ENCODE peak calls at places on chromosomes 4 and X, in five cellular contexts. V is Karpas-422, A is fibroblast of lung, L is ovary, Y is PC-3. P is an unnamed sample. For H3K4me1, the result is how much of the 10 kb centered on the place peaks cover.

GRCh38 chr4:185304944-185305690 is 90.6 kb downstream of the LRP2BP start:
- DNase-seq in A (peak), Y (peak), V (peak), L (no peak), P (no peak)

GRCh38 chrX:12401252-12401651 is 263.0 kb downstream of the FRMPD4 start:
- DNase-seq in Y (no peak), V (no peak), L (no peak), A (no peak), P (no peak)

GRCh38 chr4:94892051-94892450 is 134.3 kb downstream of the BMPR1B start:
- DNase-seq in Y (peak), A (no peak), L (no peak), V (no peak), P (no peak)

GRCh38 chr4:65661469-65661868 is 8.8 kb downstream of the EPHA5 start:
- DNase-seq in V (no peak), A (no peak), Y (peak), L (no peak), P (peak)

GRCh38 chrX:41382699-41383645 is 49.0 kb downstream of the DDX3X start:
- DNase-seq in A (peak), Y (peak), L (no peak), V (no peak), P (no peak)

GRCh38 chr4:39036172-39036571 is 4.0 kb upstream of the TMEM156 start:
- DNase-seq in A (peak), V (no peak), L (no peak), Y (peak), P (no peak)

GRCh38 chr4:16608123-16608522 is 290.3 kb downstream of the LDB2 start:
- DNase-seq in A (no peak), V (no peak), Y (no peak), L (no peak), P (no peak)

GRCh38 chr4:53313510-53313909 is 52.4 kb downstream of the SCFD2 start:
- DNase-seq in V (no peak), L (no peak), A (peak), Y (peak), P (no peak)

GRCh38 chr4:140372607-140373327 is 679 bp upstream of the SCOC start:
- DNase-seq in L (no peak), V (peak), A (no peak), Y (peak), P (peak)

GRCh38 chrX:144566592-144566991 is 680.7 kb upstream of the SPANXN1 start:
- DNase-seq in A (no peak), Y (no peak), V (no peak), L (no peak), P (no peak)

GRCh38 chrX:53321216-53321942 is 40.0 kb upstream of the IQSEC2 start:
- DNase-seq in L (no peak), Y (no peak), A (no peak), V (no peak), P (no peak)

GRCh38 chr4:6268650-6269399 is 825 bp upstream of the WFS1 start:
- DNase-seq in L (peak), V (peak), Y (no peak), A (no peak), P (no peak)

GRCh38 chrX:37580080-37580479 is 8.6 kb downstream of the LANCL3 start:
- DNase-seq in Y (no peak), A (no peak), V (no peak), L (no peak), P (no peak)

GRCh38 chr4:5051210-5051691 is at the start of gene STK32B:
- DNase-seq in V (no peak), L (peak), A (peak), Y (peak), P (peak)

GRCh38 chr4:125428832-125429231 is 114.1 kb downstream of the FAT4 start:
- DNase-seq in V (no peak), L (no peak), A (no peak), Y (no peak), P (no peak)

GRCh38 chr4:118888666-118889312 is at the start of gene SYNPO2:
- DNase-seq in V (peak), Y (peak), A (peak), L (peak), P (peak)

GRCh38 chr4:8269535-8270417 is at the start of gene HTRA3:
- DNase-seq in V (no peak), Y (peak), A (peak), L (peak), P (no peak)

GRCh38 chrX:2370436-2370835 is 130.3 kb downstream of the DHRSX start:
- DNase-seq in V (no peak), A (no peak), Y (no peak), L (no peak), P (no peak)

GRCh38 chr4:26176621-26177121 is 144.1 kb upstream of the RBPJ start:
- DNase-seq in A (peak), V (peak), Y (no peak), L (no peak), P (no peak)

GRCh38 chrX:107768051-107768450 is 7.5 kb downstream of the TSC22D3 start:
- DNase-seq in V (no peak), L (no peak), A (no peak), Y (no peak), P (no peak)

GRCh38 chr4:55635282-55635681 is 816 bp downstream of the NMU start:
- DNase-seq in V (no peak), Y (peak), L (no peak), A (no peak), P (no peak)

GRCh38 chr4:30837131-30837539 is 117.0 kb downstream of the PCDH7 start:
- DNase-seq in Y (no peak), A (no peak), L (no peak), V (no peak), P (no peak)

GRCh38 chr4:54061067-54061466 is 3.3 kb downstream of the CHIC2 start:
- DNase-seq in V (peak), Y (no peak), A (no peak), L (no peak), P (no peak)

GRCh38 chrX:97199501-97199900 is 315.8 kb downstream of the RPA4 start:
- DNase-seq in A (peak), V (no peak), Y (no peak), L (no peak), P (no peak)

GRCh38 chrX:8987672-8988250 is 46.2 kb downstream of the FAM9B start:
- DNase-seq in V (no peak), Y (no peak), L (no peak), A (no peak), P (no peak)

GRCh38 chr4:122765702-122766352 is 33.3 kb downstream of the BBS12 start:
- DNase-seq in Y (peak), A (peak), V (no peak), L (no peak), P (no peak)

GRCh38 chrX:20224814-20225487 is 41.8 kb downstream of the RPS6KA3 start:
- DNase-seq in Y (peak), V (no peak), A (peak), L (no peak), P (no peak)

GRCh38 chr4:128323401-128323800 is 35.8 kb upstream of the PGRMC2 start:
- DNase-seq in A (no peak), Y (peak), L (no peak), V (no peak), P (no peak)

GRCh38 chr4:20839957-20840356 is 139.7 kb downstream of the PACRGL start:
- DNase-seq in Y (peak), A (peak), V (no peak), L (no peak), P (no peak)

GRCh38 chr4:20840648-20841190 is 140.5 kb downstream of the PACRGL start:
- DNase-seq in V (no peak), A (no peak), Y (no peak), L (no peak), P (no peak)

GRCh38 chr4:20844311-20844710 is 144.1 kb downstream of the PACRGL start:
- DNase-seq in A (no peak), L (no peak), V (no peak), Y (no peak), P (no peak)

GRCh38 chr4:20832821-20833220 is 132.6 kb downstream of the PACRGL start:
- DNase-seq in L (no peak), Y (no peak), V (no peak), A (no peak), P (no peak)

DNA sequence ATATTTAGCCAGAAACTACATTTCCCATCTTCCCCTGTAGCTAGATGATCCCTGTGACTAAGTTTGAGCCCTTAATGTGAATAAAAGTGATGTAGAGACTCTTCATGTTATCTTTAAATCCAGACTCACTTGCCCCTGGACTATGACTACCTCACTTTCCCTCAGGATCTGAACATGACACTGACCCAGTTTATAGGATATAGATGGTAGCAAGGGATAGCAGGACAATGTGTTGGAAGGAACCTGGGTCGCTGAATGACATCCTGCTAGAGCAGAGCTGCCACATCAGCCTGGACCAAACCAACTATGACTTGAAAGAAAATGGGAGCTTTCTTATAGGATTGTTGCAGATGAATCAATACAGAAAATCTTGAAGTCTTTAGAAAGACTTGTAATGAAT is 138.2 kb downstream of the PACRGL start:
- DNase-seq in V (no peak), A (no peak), L (no peak), Y (no peak), P (no peak)
- H3K4me1 ChIP-seq in V (under half), A (under half), L (under half), Y (under half), P (under half)

GRCh38 chr4:168784786-168785461 is 225.1 kb downstream of the CBR4 start:
- DNase-seq in L (no peak), A (no peak), Y (peak), V (no peak), P (peak)
- H3K27ac ChIP-seq in L (no peak), A (no peak), Y (no peak), V (no peak), P (no peak)

DNA sequence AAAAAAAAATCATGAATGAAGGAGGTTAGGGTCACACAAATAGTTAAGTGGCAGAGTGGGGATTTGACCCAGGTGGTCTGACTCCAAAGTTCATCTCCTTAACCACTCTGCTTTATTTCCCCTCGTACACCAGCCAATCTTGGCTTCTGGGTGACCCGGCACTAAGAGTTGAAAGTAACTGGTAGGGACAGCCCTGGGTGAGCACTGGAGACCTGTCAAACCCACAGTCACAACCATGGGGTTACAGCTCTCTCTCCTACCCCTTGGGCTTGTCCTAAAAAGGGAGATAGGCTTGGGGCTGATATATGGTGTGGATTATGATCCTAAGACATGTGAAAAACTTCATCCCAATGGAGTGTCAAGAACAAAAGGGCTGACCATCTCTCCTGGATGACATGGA is 12.5 kb downstream of the IGFBP7 start:
- DNase-seq in L (no peak), V (no peak), A (no peak), Y (no peak), P (no peak)
- H3K4me1 ChIP-seq in L (under half), V (under half), A (under half), Y (under half), P (under half)

GRCh38 chr4:100424376-100424775 is 93.4 kb downstream of the EMCN start:
- DNase-seq in L (no peak), V (no peak), Y (no peak), A (no peak), P (no peak)

GRCh38 chr4:100422911-100423310 is 94.9 kb downstream of the EMCN start:
- DNase-seq in L (no peak), A (no peak), Y (no peak), V (no peak), P (no peak)

GRCh38 chr4:100421356-100421978 is 96.4 kb downstream of the EMCN start:
- DNase-seq in A (peak), L (no peak), Y (peak), V (peak), P (no peak)

GRCh38 chr4:100417565-100417964 is 100.3 kb downstream of the EMCN start:
- DNase-seq in A (peak), L (no peak), V (no peak), Y (no peak), P (no peak)

GRCh38 chr4:100420571-100420970 is 97.3 kb downstream of the EMCN start:
- DNase-seq in L (no peak), Y (peak), V (no peak), A (no peak), P (no peak)
- H3K27ac ChIP-seq in L (peak), Y (no peak), V (no peak), A (no peak), P (no peak)

DNA sequence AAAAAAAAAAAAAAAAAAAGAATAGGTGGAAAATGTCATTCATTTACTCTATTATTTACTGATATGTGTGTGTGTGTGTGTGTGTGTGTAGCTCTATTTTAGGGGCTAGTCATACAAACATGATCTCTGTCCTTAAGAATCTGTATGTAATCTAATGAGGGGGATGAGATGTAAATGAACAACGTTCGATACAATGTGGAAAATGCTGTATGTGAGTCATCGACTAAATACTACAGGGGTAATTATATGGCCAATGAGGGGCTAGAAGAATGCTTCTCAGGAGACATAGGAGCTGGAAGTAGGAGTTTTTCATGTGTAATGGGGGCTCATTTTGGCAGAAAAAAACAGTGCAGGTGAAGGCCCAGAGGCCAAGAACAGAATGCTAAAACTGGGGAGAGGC is 41.9 kb downstream of the LEF1 start:
- DNase-seq in Y (no peak), L (no peak), A (no peak), V (no peak), P (no peak)
- H3K4me1 ChIP-seq in Y (under half), L (under half), A (under half), V (under half), P (under half)